ENCODE peak calls at places on chromosomes 3 and 15, in five cellular contexts. One of them, this sample, is unnamed.

GRCh38 chr3:55467099-55467498 is 20.0 kb downstream of the WNT5A start:
- DNase-seq in GM13976: no peak
- DNase-seq in cardiac fibroblast: peak
- DNase-seq in stimulated activated CD8-positive, alpha-beta memory T cell treated with anti-CD3 and anti-CD28 coated beads, Interleukin-4, amount 100 ng/mL, for 24 hours: no peak
- DNase-seq in iris pigment epithelial cell: peak
- DNase-seq in this sample: no peak

GRCh38 chr3:179969525-179969924 is 67.2 kb downstream of the PEX5L start:
- DNase-seq in GM13976: no peak
- DNase-seq in cardiac fibroblast: peak
- DNase-seq in stimulated activated CD8-positive, alpha-beta memory T cell treated with anti-CD3 and anti-CD28 coated beads, Interleukin-4, amount 100 ng/mL, for 24 hours: no peak
- DNase-seq in iris pigment epithelial cell: peak
- DNase-seq in this sample: no peak

GRCh38 chr3:137201066-137201465 is 243.3 kb downstream of the IL20RB start:
- DNase-seq in GM13976: no peak
- DNase-seq in cardiac fibroblast: no peak
- DNase-seq in stimulated activated CD8-positive, alpha-beta memory T cell treated with anti-CD3 and anti-CD28 coated beads, Interleukin-4, amount 100 ng/mL, for 24 hours: no peak
- DNase-seq in iris pigment epithelial cell: no peak
- DNase-seq in this sample: no peak

GRCh38 chr3:13420817-13421755 is 964 bp upstream of the NUP210 start:
- DNase-seq in GM13976: peak
- DNase-seq in cardiac fibroblast: no peak
- DNase-seq in stimulated activated CD8-positive, alpha-beta memory T cell treated with anti-CD3 and anti-CD28 coated beads, Interleukin-4, amount 100 ng/mL, for 24 hours: peak
- DNase-seq in iris pigment epithelial cell: no peak
- DNase-seq in this sample: peak

GRCh38 chr15:79035111-79035601 is 55.4 kb downstream of the RASGRF1 start:
- DNase-seq in GM13976: peak
- DNase-seq in cardiac fibroblast: no peak
- DNase-seq in stimulated activated CD8-positive, alpha-beta memory T cell treated with anti-CD3 and anti-CD28 coated beads, Interleukin-4, amount 100 ng/mL, for 24 hours: no peak
- DNase-seq in iris pigment epithelial cell: peak
- DNase-seq in this sample: no peak

GRCh38 chr3:153172796-153173757 is 11.1 kb downstream of the RAP2B start:
- DNase-seq in GM13976: no peak
- DNase-seq in cardiac fibroblast: no peak
- DNase-seq in stimulated activated CD8-positive, alpha-beta memory T cell treated with anti-CD3 and anti-CD28 coated beads, Interleukin-4, amount 100 ng/mL, for 24 hours: no peak
- DNase-seq in iris pigment epithelial cell: no peak
- DNase-seq in this sample: no peak

GRCh38 chr3:183301937-183302580 is 49.0 kb downstream of the B3GNT5 start:
- DNase-seq in GM13976: no peak
- DNase-seq in cardiac fibroblast: peak
- DNase-seq in stimulated activated CD8-positive, alpha-beta memory T cell treated with anti-CD3 and anti-CD28 coated beads, Interleukin-4, amount 100 ng/mL, for 24 hours: no peak
- DNase-seq in iris pigment epithelial cell: no peak
- DNase-seq in this sample: no peak

GRCh38 chr3:139113766-139114165 is 69.1 kb upstream of the PRR23C start:
- DNase-seq in GM13976: no peak
- DNase-seq in cardiac fibroblast: no peak
- DNase-seq in stimulated activated CD8-positive, alpha-beta memory T cell treated with anti-CD3 and anti-CD28 coated beads, Interleukin-4, amount 100 ng/mL, for 24 hours: no peak
- DNase-seq in iris pigment epithelial cell: no peak
- DNase-seq in this sample: no peak

GRCh38 chr3:66386925-66387650 is 113.7 kb downstream of the LRIG1 start:
- DNase-seq in GM13976: peak
- DNase-seq in cardiac fibroblast: no peak
- DNase-seq in stimulated activated CD8-positive, alpha-beta memory T cell treated with anti-CD3 and anti-CD28 coated beads, Interleukin-4, amount 100 ng/mL, for 24 hours: no peak
- DNase-seq in iris pigment epithelial cell: no peak
- DNase-seq in this sample: no peak

GRCh38 chr3:71304684-71305083 is 278.8 kb downstream of the FOXP1 start:
- DNase-seq in GM13976: no peak
- DNase-seq in cardiac fibroblast: peak
- DNase-seq in stimulated activated CD8-positive, alpha-beta memory T cell treated with anti-CD3 and anti-CD28 coated beads, Interleukin-4, amount 100 ng/mL, for 24 hours: no peak
- DNase-seq in iris pigment epithelial cell: peak
- DNase-seq in this sample: no peak

GRCh38 chr15:22811640-22812039 is 25.2 kb downstream of the NIPA1 start:
- DNase-seq in GM13976: no peak
- DNase-seq in cardiac fibroblast: peak
- DNase-seq in stimulated activated CD8-positive, alpha-beta memory T cell treated with anti-CD3 and anti-CD28 coated beads, Interleukin-4, amount 100 ng/mL, for 24 hours: no peak
- DNase-seq in iris pigment epithelial cell: peak
- DNase-seq in this sample: no peak

GRCh38 chr3:17204049-17204650 is 319.4 kb downstream of the PLCL2 start:
- DNase-seq in GM13976: no peak
- DNase-seq in cardiac fibroblast: no peak
- DNase-seq in stimulated activated CD8-positive, alpha-beta memory T cell treated with anti-CD3 and anti-CD28 coated beads, Interleukin-4, amount 100 ng/mL, for 24 hours: no peak
- DNase-seq in iris pigment epithelial cell: no peak
- DNase-seq in this sample: no peak

GRCh38 chr15:85555875-85556617 is 175.6 kb downstream of the AKAP13 start:
- DNase-seq in GM13976: peak
- DNase-seq in cardiac fibroblast: no peak
- DNase-seq in stimulated activated CD8-positive, alpha-beta memory T cell treated with anti-CD3 and anti-CD28 coated beads, Interleukin-4, amount 100 ng/mL, for 24 hours: no peak
- DNase-seq in iris pigment epithelial cell: no peak
- DNase-seq in this sample: no peak

GRCh38 chr15:96088592-96088991 is 241.9 kb upstream of the NR2F2 start:
- DNase-seq in GM13976: no peak
- DNase-seq in cardiac fibroblast: no peak
- DNase-seq in stimulated activated CD8-positive, alpha-beta memory T cell treated with anti-CD3 and anti-CD28 coated beads, Interleukin-4, amount 100 ng/mL, for 24 hours: no peak
- DNase-seq in iris pigment epithelial cell: no peak
- DNase-seq in this sample: no peak

GRCh38 chr15:78102741-78103140 is 10.4 kb downstream of the SH2D7 start:
- DNase-seq in GM13976: no peak
- DNase-seq in cardiac fibroblast: no peak
- DNase-seq in stimulated activated CD8-positive, alpha-beta memory T cell treated with anti-CD3 and anti-CD28 coated beads, Interleukin-4, amount 100 ng/mL, for 24 hours: no peak
- DNase-seq in iris pigment epithelial cell: no peak
- DNase-seq in this sample: no peak

GRCh38 chr3:109685084-109686079 is 348.0 kb upstream of the DPPA4 start:
- DNase-seq in GM13976: no peak
- DNase-seq in cardiac fibroblast: peak
- DNase-seq in stimulated activated CD8-positive, alpha-beta memory T cell treated with anti-CD3 and anti-CD28 coated beads, Interleukin-4, amount 100 ng/mL, for 24 hours: no peak
- DNase-seq in iris pigment epithelial cell: peak
- DNase-seq in this sample: no peak

GRCh38 chr3:194773666-194774455 is 88.2 kb downstream of the FAM43A start:
- DNase-seq in GM13976: no peak
- DNase-seq in cardiac fibroblast: no peak
- DNase-seq in stimulated activated CD8-positive, alpha-beta memory T cell treated with anti-CD3 and anti-CD28 coated beads, Interleukin-4, amount 100 ng/mL, for 24 hours: no peak
- DNase-seq in iris pigment epithelial cell: no peak
- DNase-seq in this sample: no peak

GRCh38 chr15:31278544-31279220 is 48.0 kb upstream of the KLF13 start:
- DNase-seq in GM13976: peak
- DNase-seq in cardiac fibroblast: no peak
- DNase-seq in stimulated activated CD8-positive, alpha-beta memory T cell treated with anti-CD3 and anti-CD28 coated beads, Interleukin-4, amount 100 ng/mL, for 24 hours: no peak
- DNase-seq in iris pigment epithelial cell: no peak
- DNase-seq in this sample: no peak

GRCh38 chr3:182682263-182683229 is 110.8 kb upstream of the ATP11B start:
- DNase-seq in GM13976: peak
- DNase-seq in cardiac fibroblast: peak
- DNase-seq in stimulated activated CD8-positive, alpha-beta memory T cell treated with anti-CD3 and anti-CD28 coated beads, Interleukin-4, amount 100 ng/mL, for 24 hours: peak
- DNase-seq in iris pigment epithelial cell: peak
- DNase-seq in this sample: peak

GRCh38 chr3:31947671-31948091 is 33.4 kb downstream of the OSBPL10 start:
- DNase-seq in GM13976: no peak
- DNase-seq in cardiac fibroblast: no peak
- DNase-seq in stimulated activated CD8-positive, alpha-beta memory T cell treated with anti-CD3 and anti-CD28 coated beads, Interleukin-4, amount 100 ng/mL, for 24 hours: no peak
- DNase-seq in iris pigment epithelial cell: no peak
- DNase-seq in this sample: no peak

GRCh38 chr3:78804251-78805037 is 963.4 kb downstream of the ROBO1 start:
- DNase-seq in GM13976: no peak
- DNase-seq in cardiac fibroblast: peak
- DNase-seq in stimulated activated CD8-positive, alpha-beta memory T cell treated with anti-CD3 and anti-CD28 coated beads, Interleukin-4, amount 100 ng/mL, for 24 hours: no peak
- DNase-seq in iris pigment epithelial cell: peak
- DNase-seq in this sample: no peak

GRCh38 chr3:181454451-181455027 is 257.2 kb upstream of the SOX2 start:
- DNase-seq in GM13976: no peak
- DNase-seq in cardiac fibroblast: no peak
- DNase-seq in stimulated activated CD8-positive, alpha-beta memory T cell treated with anti-CD3 and anti-CD28 coated beads, Interleukin-4, amount 100 ng/mL, for 24 hours: no peak
- DNase-seq in iris pigment epithelial cell: no peak
- DNase-seq in this sample: no peak

GRCh38 chr15:39642011-39642640 is 61.2 kb downstream of the THBS1 start:
- DNase-seq in GM13976: no peak
- DNase-seq in cardiac fibroblast: peak
- DNase-seq in stimulated activated CD8-positive, alpha-beta memory T cell treated with anti-CD3 and anti-CD28 coated beads, Interleukin-4, amount 100 ng/mL, for 24 hours: no peak
- DNase-seq in iris pigment epithelial cell: peak
- DNase-seq in this sample: no peak

GRCh38 chr3:99549918-99550603 is 88.3 kb upstream of the COL8A1 start:
- DNase-seq in GM13976: no peak
- DNase-seq in cardiac fibroblast: peak
- DNase-seq in stimulated activated CD8-positive, alpha-beta memory T cell treated with anti-CD3 and anti-CD28 coated beads, Interleukin-4, amount 100 ng/mL, for 24 hours: no peak
- DNase-seq in iris pigment epithelial cell: peak
- DNase-seq in this sample: no peak

GRCh38 chr3:186417791-186418190 is 55.8 kb upstream of the DGKG start:
- DNase-seq in GM13976: no peak
- DNase-seq in cardiac fibroblast: peak
- DNase-seq in stimulated activated CD8-positive, alpha-beta memory T cell treated with anti-CD3 and anti-CD28 coated beads, Interleukin-4, amount 100 ng/mL, for 24 hours: no peak
- DNase-seq in iris pigment epithelial cell: peak
- DNase-seq in this sample: no peak

GRCh38 chr3:188316021-188316722 is 162.2 kb downstream of the LPP start:
- DNase-seq in GM13976: no peak
- DNase-seq in cardiac fibroblast: peak
- DNase-seq in stimulated activated CD8-positive, alpha-beta memory T cell treated with anti-CD3 and anti-CD28 coated beads, Interleukin-4, amount 100 ng/mL, for 24 hours: no peak
- DNase-seq in iris pigment epithelial cell: peak
- DNase-seq in this sample: no peak